ENCODE peak calls at places on chromosomes 4 and X, in eight cellular contexts. U is NCI-H1105; K is adrenal gland; R is lung; O is epithelial cell of proximal tubule; C is stimulated activated CD4-positive, alpha-beta T cell treated with anti-CD3 and anti-CD28 coated beads, TNF-alpha, amount 100 ng/mL, for 48 hours; Z is ELR; A is T-helper 1 cell. V is an unnamed sample.
A peak's percentile ranks its signal among the peaks of the same experiment; 100 is the strongest.

GRCh38 chr4:151098191-151098590 is 1.2 kb upstream of the RPS3A start:
- DNase-seq in U (no peak), K (peak; percentile 41), R (no peak), O (no peak), C (no peak), Z (no peak), A (no peak), V (no peak)

GRCh38 chr4:105619193-105619931 is 66.9 kb downstream of the ARHGEF38 start:
- DNase-seq in U (peak; percentile 62), K (peak; percentile 71), R (peak; percentile 86), O (peak; percentile 74), C (no peak), Z (no peak), A (no peak), V (no peak)

GRCh38 chrX:140548985-140549384 is 44.1 kb upstream of the SOX3 start:
- DNase-seq in U (no peak), K (no peak), R (no peak), O (no peak), C (no peak), Z (no peak), A (no peak), V (no peak)

GRCh38 chrX:34140816-34141215 is 8.7 kb upstream of the FAM47A start:
- DNase-seq in U (no peak), K (no peak), R (no peak), O (no peak), C (no peak), Z (no peak), A (no peak), V (no peak)

GRCh38 chrX:24424948-24425347 is 40.1 kb upstream of the PDK3 start:
- DNase-seq in U (no peak), K (no peak), R (no peak), O (no peak), C (no peak), Z (peak; percentile 35), A (no peak), V (no peak)

GRCh38 chrX:45596190-45596808 is 395.6 kb upstream of the DIPK2B start:
- DNase-seq in U (no peak), K (no peak), R (no peak), O (no peak), C (no peak), Z (peak; percentile 4), A (no peak), V (no peak)

GRCh38 chr4:119498520-119498919 is 130.1 kb downstream of the PDE5A start:
- DNase-seq in U (no peak), K (peak; percentile 46), R (no peak), O (no peak), C (no peak), Z (no peak), A (no peak), V (no peak)

GRCh38 chr4:123398151-123398802 is 1.7 kb downstream of the SPRY1 start:
- DNase-seq in U (peak; percentile 48), K (peak; percentile 31), R (peak; percentile 63), O (no peak), C (peak; percentile 44), Z (peak; percentile 69), A (peak; percentile 24), V (peak; percentile 80)

GRCh38 chrX:154443479-154443910 is 446 bp upstream of the FAM50A start:
- DNase-seq in U (peak; percentile 11), K (no peak), R (no peak), O (no peak), C (no peak), Z (peak; percentile 30), A (no peak), V (no peak)

GRCh38 chr4:40458109-40458508 is 123.0 kb downstream of the CHRNA9 start:
- DNase-seq in U (no peak), K (no peak), R (no peak), O (no peak), C (no peak), Z (no peak), A (no peak), V (no peak)

GRCh38 chr4:56183344-56183959 is 203.8 kb downstream of the AASDH start:
- DNase-seq in U (no peak), K (no peak), R (no peak), O (no peak), C (no peak), Z (no peak), A (no peak), V (no peak)

GRCh38 chr4:110211007-110211769 is 12.8 kb upstream of the ELOVL6 start:
- DNase-seq in U (no peak), K (peak; percentile 37), R (no peak), O (no peak), C (no peak), Z (peak; percentile 68), A (no peak), V (peak; percentile 26)

GRCh38 chr4:112523008-112523440 is 7.0 kb upstream of the NEUROG2 start:
- DNase-seq in U (no peak), K (no peak), R (no peak), O (no peak), C (no peak), Z (peak; percentile 65), A (no peak), V (peak; percentile 48)

GRCh38 chr4:12881945-12882589 is 602.1 kb downstream of the RAB28 start:
- DNase-seq in U (no peak), K (no peak), R (no peak), O (no peak), C (no peak), Z (no peak), A (no peak), V (no peak)

GRCh38 chr4:121514443-121514842 is 133.6 kb upstream of the QRFPR start:
- DNase-seq in U (no peak), K (no peak), R (no peak), O (no peak), C (no peak), Z (no peak), A (no peak), V (no peak)

GRCh38 chr4:739569-739968 is 33.9 kb downstream of the PCGF3 start:
- DNase-seq in U (no peak), K (no peak), R (no peak), O (no peak), C (no peak), Z (no peak), A (no peak), V (no peak)

GRCh38 chr4:87896020-87896621 is 63.4 kb downstream of the MEPE start:
- DNase-seq in U (no peak), K (peak; percentile 60), R (peak; percentile 38), O (peak; percentile 91), C (peak; percentile 5), Z (peak; percentile 84), A (no peak), V (no peak)

GRCh38 chr4:15737255-15737654 is 34.4 kb downstream of the BST1 start:
- DNase-seq in U (no peak), K (no peak), R (no peak), O (no peak), C (no peak), Z (no peak), A (no peak), V (no peak)

GRCh38 chrX:12794654-12795053 is 3.4 kb downstream of the PRPS2 start:
- DNase-seq in U (no peak), K (no peak), R (no peak), O (no peak), C (no peak), Z (no peak), A (no peak), V (no peak)

GRCh38 chrX:111003118-111003517 is 92.9 kb upstream of the PAK3 start:
- DNase-seq in U (no peak), K (no peak), R (no peak), O (no peak), C (no peak), Z (no peak), A (no peak), V (no peak)

GRCh38 chrX:84156831-84157230 is 31.2 kb downstream of the RPS6KA6 start:
- DNase-seq in U (no peak), K (no peak), R (no peak), O (no peak), C (no peak), Z (peak; percentile 9), A (no peak), V (no peak)

GRCh38 chrX:109880629-109881028 is 122.3 kb upstream of the TMEM164 start:
- DNase-seq in U (no peak), K (peak; percentile 22), R (no peak), O (no peak), C (no peak), Z (no peak), A (no peak), V (no peak)

GRCh38 chr4:84985952-84986351 is 19.5 kb upstream of the WDFY3 start:
- DNase-seq in U (no peak), K (no peak), R (no peak), O (no peak), C (no peak), Z (peak; percentile 88), A (no peak), V (no peak)

GRCh38 chr4:91092398-91092955 is 965.3 kb downstream of the CCSER1 start:
- DNase-seq in U (no peak), K (no peak), R (no peak), O (no peak), C (no peak), Z (no peak), A (no peak), V (no peak)

GRCh38 chr4:185016101-185016940 is 2.0 kb upstream of the HELT start:
- DNase-seq in U (no peak), K (no peak), R (no peak), O (no peak), C (no peak), Z (no peak), A (no peak), V (no peak)

GRCh38 chr4:91198951-91199350 is 1071.8 kb downstream of the CCSER1 start:
- DNase-seq in U (peak; percentile 9), K (no peak), R (no peak), O (no peak), C (no peak), Z (no peak), A (no peak), V (no peak)

GRCh38 chr4:14254252-14254651 is 626.7 kb upstream of the BOD1L1 start:
- DNase-seq in U (no peak), K (peak; percentile 42), R (peak; percentile 54), O (no peak), C (no peak), Z (peak; percentile 55), A (no peak), V (peak; percentile 3)

GRCh38 chr4:22897520-22898108 is 204.9 kb downstream of the GBA3 start:
- DNase-seq in U (no peak), K (no peak), R (peak; percentile 29), O (no peak), C (no peak), Z (peak; percentile 19), A (no peak), V (no peak)

GRCh38 chrX:47171996-47172395 is 21.6 kb upstream of the UBA1 start:
- DNase-seq in U (no peak), K (no peak), R (no peak), O (no peak), C (no peak), Z (no peak), A (no peak), V (no peak)

GRCh38 chrX:129737921-129738320 is 858 bp upstream of the XPNPEP2 start:
- DNase-seq in U (no peak), K (no peak), R (no peak), O (no peak), C (no peak), Z (peak; percentile 63), A (no peak), V (no peak)

GRCh38 chr4:148034821-148035220 is 302.9 kb downstream of the ARHGAP10 start:
- DNase-seq in U (no peak), K (no peak), R (no peak), O (no peak), C (no peak), Z (no peak), A (no peak), V (no peak)

GRCh38 chr4:13653356-13653755 is 25.8 kb upstream of the BOD1L1 start:
- DNase-seq in U (no peak), K (no peak), R (no peak), O (no peak), C (no peak), Z (no peak), A (no peak), V (no peak)

GRCh38 chr4:41212221-41213203 is 1.8 kb downstream of the APBB2 start:
- DNase-seq in U (no peak), K (peak; percentile 37), R (peak; percentile 65), O (no peak), C (no peak), Z (peak; percentile 80), A (no peak), V (no peak)

GRCh38 chr4:25805255-25805860 is 57.4 kb downstream of the SEL1L3 start:
- DNase-seq in U (no peak), K (no peak), R (no peak), O (no peak), C (no peak), Z (no peak), A (no peak), V (no peak)